ENCODE peak calls at places on chromosomes 13 and 19, in six cellular contexts. One of them, this sample, is unnamed.

GRCh38 chr19:45824041-45824471 is 8.9 kb upstream of the RSPH6A start:
- DNase-seq in mesendoderm: no peak
- DNase-seq in neuronal stem cell: no peak
- DNase-seq in H1: no peak
- DNase-seq in mesenchymal stem cell: no peak
- DNase-seq in H9: no peak
- DNase-seq in this sample: no peak

GRCh38 chr13:31982540-31982939 is 49.0 kb upstream of the FRY start:
- DNase-seq in mesendoderm: no peak
- DNase-seq in neuronal stem cell: no peak
- DNase-seq in H1: no peak
- DNase-seq in mesenchymal stem cell: peak
- DNase-seq in H9: no peak
- DNase-seq in this sample: peak

GRCh38 chr13:79645569-79645968 is 164.6 kb downstream of the NDFIP2 start:
- DNase-seq in mesendoderm: no peak
- DNase-seq in neuronal stem cell: no peak
- DNase-seq in H1: no peak
- DNase-seq in mesenchymal stem cell: no peak
- DNase-seq in H9: no peak
- DNase-seq in this sample: no peak

GRCh38 chr19:16654151-16654550 is 5.8 kb downstream of the SMIM7 start:
- DNase-seq in mesendoderm: peak
- DNase-seq in neuronal stem cell: no peak
- DNase-seq in H1: no peak
- DNase-seq in mesenchymal stem cell: peak
- DNase-seq in H9: peak
- DNase-seq in this sample: no peak

GRCh38 chr19:40322951-40323615 is 25.1 kb downstream of the C19orf47 start:
- DNase-seq in mesendoderm: peak
- DNase-seq in neuronal stem cell: no peak
- DNase-seq in H1: no peak
- DNase-seq in mesenchymal stem cell: no peak
- DNase-seq in H9: no peak
- DNase-seq in this sample: no peak

GRCh38 chr13:106602178-106602577 is 34.2 kb upstream of the ARGLU1 start:
- DNase-seq in mesendoderm: no peak
- DNase-seq in neuronal stem cell: no peak
- DNase-seq in H1: no peak
- DNase-seq in mesenchymal stem cell: no peak
- DNase-seq in H9: no peak
- DNase-seq in this sample: no peak

GRCh38 chr13:45242070-45242469 is 41.2 kb upstream of the KCTD4 start:
- DNase-seq in mesendoderm: no peak
- DNase-seq in neuronal stem cell: no peak
- DNase-seq in H1: no peak
- DNase-seq in mesenchymal stem cell: peak
- DNase-seq in H9: no peak
- DNase-seq in this sample: peak

GRCh38 chr19:33394006-33394722 is 20.7 kb downstream of the CEBPG start:
- DNase-seq in mesendoderm: no peak
- DNase-seq in neuronal stem cell: no peak
- DNase-seq in H1: no peak
- DNase-seq in mesenchymal stem cell: peak
- DNase-seq in H9: no peak
- DNase-seq in this sample: peak

GRCh38 chr19:8366121-8366581 is 2.2 kb downstream of the ANGPTL4 start:
- DNase-seq in mesendoderm: no peak
- DNase-seq in neuronal stem cell: no peak
- DNase-seq in H1: no peak
- DNase-seq in mesenchymal stem cell: peak
- DNase-seq in H9: no peak
- DNase-seq in this sample: no peak

GRCh38 chr13:45333973-45334922 is 6.7 kb downstream of the TPT1 start:
- DNase-seq in mesendoderm: no peak
- DNase-seq in neuronal stem cell: no peak
- DNase-seq in H1: no peak
- DNase-seq in mesenchymal stem cell: peak
- DNase-seq in H9: no peak
- DNase-seq in this sample: peak

GRCh38 chr13:24184265-24184841 is 23.8 kb downstream of the SPATA13 start:
- DNase-seq in mesendoderm: no peak
- DNase-seq in neuronal stem cell: no peak
- DNase-seq in H1: no peak
- DNase-seq in mesenchymal stem cell: no peak
- DNase-seq in H9: no peak
- DNase-seq in this sample: no peak

GRCh38 chr13:101144808-101145419 is 271.4 kb downstream of the NALCN start:
- DNase-seq in mesendoderm: peak
- DNase-seq in neuronal stem cell: peak
- DNase-seq in H1: no peak
- DNase-seq in mesenchymal stem cell: peak
- DNase-seq in H9: no peak
- DNase-seq in this sample: peak

GRCh38 chr13:54016548-54016947 is 987.9 kb downstream of the OLFM4 start:
- DNase-seq in mesendoderm: no peak
- DNase-seq in neuronal stem cell: no peak
- DNase-seq in H1: no peak
- DNase-seq in mesenchymal stem cell: no peak
- DNase-seq in H9: no peak
- DNase-seq in this sample: no peak

GRCh38 chr13:42807866-42808265 is 26.5 kb downstream of the FAM216B start:
- DNase-seq in mesendoderm: no peak
- DNase-seq in neuronal stem cell: no peak
- DNase-seq in H1: no peak
- DNase-seq in mesenchymal stem cell: peak
- DNase-seq in H9: no peak
- DNase-seq in this sample: peak

GRCh38 chr13:42225051-42225450 is 46.9 kb upstream of the AKAP11 start:
- DNase-seq in mesendoderm: no peak
- DNase-seq in neuronal stem cell: no peak
- DNase-seq in H1: no peak
- DNase-seq in mesenchymal stem cell: no peak
- DNase-seq in H9: no peak
- DNase-seq in this sample: no peak

DNA sequence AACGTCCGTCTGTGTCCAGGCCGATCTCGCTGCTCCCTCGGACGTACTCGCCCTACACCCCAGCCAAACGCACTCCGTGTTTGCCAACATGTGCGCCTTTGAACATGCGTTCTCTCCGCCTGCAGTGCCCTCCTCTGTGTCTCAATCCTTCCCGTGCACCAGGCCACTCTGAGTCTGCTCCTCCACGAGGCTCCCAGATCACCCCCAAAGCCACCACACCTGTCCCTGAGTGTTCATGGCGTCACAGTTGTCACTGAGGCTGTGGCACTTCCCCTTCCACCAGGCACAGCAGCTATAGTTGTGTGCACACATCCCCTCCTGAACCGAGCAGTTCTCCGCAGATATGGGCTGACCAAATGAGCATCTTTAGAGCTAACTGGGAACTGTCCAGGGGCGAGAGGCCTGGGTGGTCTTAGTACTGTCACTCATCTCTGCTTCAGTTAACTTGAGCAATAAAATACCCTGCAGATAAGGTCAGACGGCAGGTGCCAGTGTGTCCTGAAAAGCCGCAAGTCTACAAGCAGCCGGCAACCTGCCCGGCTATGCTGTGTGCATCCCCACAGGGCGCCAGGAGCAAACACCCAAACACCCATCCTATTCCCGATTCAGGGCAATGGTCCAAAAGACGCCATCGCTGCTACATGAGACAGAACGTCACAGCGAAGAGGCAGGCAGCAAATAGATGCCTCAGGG is 35.5 kb downstream of the RASA3 start:
- DNase-seq in mesendoderm: no peak
- DNase-seq in neuronal stem cell: no peak
- DNase-seq in H1: no peak
- DNase-seq in mesenchymal stem cell: no peak
- DNase-seq in H9: no peak
- DNase-seq in this sample: no peak
- H2BK15ac ChIP-seq in mesendoderm: no peak
- H2BK15ac ChIP-seq in neuronal stem cell: peak
- H2BK15ac ChIP-seq in H1: peak
- H2BK15ac ChIP-seq in mesenchymal stem cell: no peak
- H2BK15ac ChIP-seq in H9: no peak
- H2BK15ac ChIP-seq in this sample: no peak

GRCh38 chr13:97325738-97326137 is 103.6 kb downstream of the MBNL2 start:
- DNase-seq in mesendoderm: no peak
- DNase-seq in neuronal stem cell: no peak
- DNase-seq in H1: no peak
- DNase-seq in mesenchymal stem cell: no peak
- DNase-seq in H9: no peak
- DNase-seq in this sample: no peak
- H2BK15ac ChIP-seq in mesendoderm: no peak
- H2BK15ac ChIP-seq in neuronal stem cell: no peak
- H2BK15ac ChIP-seq in H1: no peak
- H2BK15ac ChIP-seq in mesenchymal stem cell: no peak
- H2BK15ac ChIP-seq in H9: no peak
- H2BK15ac ChIP-seq in this sample: no peak

DNA sequence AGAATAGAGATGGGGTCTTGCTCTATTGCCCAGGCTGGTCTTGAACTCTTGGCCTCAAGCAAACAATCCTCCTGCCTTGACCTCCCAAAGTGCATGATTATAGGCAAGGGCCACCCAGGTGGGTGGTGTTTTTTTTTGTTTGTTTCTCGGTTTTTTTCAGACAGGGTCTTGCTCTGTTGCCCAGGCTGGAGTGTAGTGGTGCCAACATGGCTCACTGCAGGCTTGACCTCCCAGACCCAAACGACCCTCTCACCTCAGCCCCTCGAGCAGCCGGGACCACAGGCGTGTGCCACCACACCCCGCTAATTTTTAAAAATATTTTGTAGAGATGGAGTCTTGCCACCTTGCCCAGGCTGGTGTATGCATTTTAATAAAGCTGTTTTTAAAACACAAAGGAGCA is 14.9 kb downstream of the GRTP1 start:
- DNase-seq in mesendoderm: no peak
- DNase-seq in neuronal stem cell: no peak
- DNase-seq in H1: no peak
- DNase-seq in mesenchymal stem cell: no peak
- DNase-seq in H9: no peak
- DNase-seq in this sample: no peak
- H2BK15ac ChIP-seq in mesendoderm: no peak
- H2BK15ac ChIP-seq in neuronal stem cell: no peak
- H2BK15ac ChIP-seq in H1: no peak
- H2BK15ac ChIP-seq in mesenchymal stem cell: no peak
- H2BK15ac ChIP-seq in H9: no peak
- H2BK15ac ChIP-seq in this sample: no peak

DNA sequence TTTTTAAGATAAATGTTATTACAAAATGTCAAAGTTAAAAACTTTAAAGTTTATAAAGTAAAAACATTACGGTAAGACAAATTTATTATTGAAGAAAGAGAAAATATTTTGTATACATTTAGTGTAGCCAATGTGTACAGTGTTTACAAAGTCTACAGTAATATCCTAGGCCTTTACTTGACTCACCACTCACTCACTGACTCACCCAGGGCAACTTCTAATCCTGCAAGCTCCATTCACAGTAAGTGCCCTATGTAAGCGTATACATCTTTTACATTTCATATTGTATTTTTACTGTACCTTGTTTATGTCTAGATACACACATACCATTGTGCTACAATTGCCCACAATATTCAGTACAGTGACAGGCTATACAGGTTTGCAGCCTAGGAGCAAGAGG is 448.2 kb downstream of the KCTD12 start:
- DNase-seq in mesendoderm: no peak
- DNase-seq in neuronal stem cell: no peak
- DNase-seq in H1: no peak
- DNase-seq in mesenchymal stem cell: peak
- DNase-seq in H9: no peak
- DNase-seq in this sample: peak
- H2BK15ac ChIP-seq in mesendoderm: no peak
- H2BK15ac ChIP-seq in neuronal stem cell: no peak
- H2BK15ac ChIP-seq in H1: no peak
- H2BK15ac ChIP-seq in mesenchymal stem cell: no peak
- H2BK15ac ChIP-seq in H9: no peak
- H2BK15ac ChIP-seq in this sample: no peak

GRCh38 chr19:57443121-57443696 is 8.1 kb downstream of the ZNF749 start:
- DNase-seq in mesendoderm: no peak
- DNase-seq in neuronal stem cell: no peak
- DNase-seq in H1: no peak
- DNase-seq in mesenchymal stem cell: no peak
- DNase-seq in H9: no peak
- DNase-seq in this sample: no peak
- H2BK15ac ChIP-seq in mesendoderm: no peak
- H2BK15ac ChIP-seq in neuronal stem cell: no peak
- H2BK15ac ChIP-seq in H1: no peak
- H2BK15ac ChIP-seq in mesenchymal stem cell: no peak
- H2BK15ac ChIP-seq in H9: no peak
- H2BK15ac ChIP-seq in this sample: no peak

DNA sequence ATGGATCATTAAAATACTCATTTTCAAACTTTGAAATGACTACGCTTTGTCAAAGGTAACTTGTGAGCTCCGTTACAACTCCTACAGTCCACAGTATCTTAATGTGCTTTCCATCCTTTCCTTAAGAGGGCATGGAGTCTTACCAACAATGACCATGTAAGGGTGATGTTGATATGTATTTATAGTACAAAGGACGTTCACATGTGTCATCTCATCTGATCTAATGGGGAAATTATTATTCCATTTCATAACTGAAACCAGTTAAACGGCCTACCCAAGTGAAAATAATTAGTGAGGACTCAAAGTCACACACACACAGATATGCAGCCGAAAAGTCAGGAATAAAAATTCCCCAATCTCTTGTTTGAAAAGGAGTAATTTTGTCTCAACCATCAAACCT is 9.6 kb downstream of the USP12 start:
- DNase-seq in mesendoderm: no peak
- DNase-seq in neuronal stem cell: no peak
- DNase-seq in H1: no peak
- DNase-seq in mesenchymal stem cell: no peak
- DNase-seq in H9: no peak
- DNase-seq in this sample: peak
- H2BK15ac ChIP-seq in mesendoderm: no peak
- H2BK15ac ChIP-seq in neuronal stem cell: no peak
- H2BK15ac ChIP-seq in H1: no peak
- H2BK15ac ChIP-seq in mesenchymal stem cell: no peak
- H2BK15ac ChIP-seq in H9: no peak
- H2BK15ac ChIP-seq in this sample: no peak

GRCh38 chr19:7255119-7255518 is 39.1 kb downstream of the INSR start:
- DNase-seq in mesendoderm: no peak
- DNase-seq in neuronal stem cell: no peak
- DNase-seq in H1: no peak
- DNase-seq in mesenchymal stem cell: no peak
- DNase-seq in H9: no peak
- DNase-seq in this sample: no peak
- H2BK15ac ChIP-seq in mesendoderm: no peak
- H2BK15ac ChIP-seq in neuronal stem cell: no peak
- H2BK15ac ChIP-seq in H1: peak
- H2BK15ac ChIP-seq in mesenchymal stem cell: no peak
- H2BK15ac ChIP-seq in H9: no peak
- H2BK15ac ChIP-seq in this sample: no peak

This sample was measured in IMR-90.